ENCODE peak calls at places on chromosomes 7 and 10, in nine cellular contexts. U is activated CD4-positive, alpha-beta T cell treated with anti-CD3 and anti-CD28 coated beads, Interleukin-2, amount 50 U/mL, for 1 hour; L is stomach; X is lung microvascular endothelial cell; K is sciatic nerve; B is amygdala; W is AG10803; S is kidney; V is progenitor cell of endocrine pancreas. Y is an unnamed sample.

GRCh38 chr7:258476-259190 is 31.3 kb upstream of the FOXL3 start:
- DNase-seq in U (no peak), L (no peak), X (no peak), K (no peak), B (no peak), W (no peak), S (peak), V (no peak), Y (no peak)

GRCh38 chr10:14486777-14487510 is 156.2 kb upstream of the FRMD4A start:
- DNase-seq in U (no peak), L (no peak), X (no peak), K (no peak), B (no peak), W (no peak), S (no peak), V (no peak), Y (no peak)

GRCh38 chr10:79304479-79305087 is 42.7 kb upstream of the PPIF start:
- DNase-seq in U (no peak), L (no peak), X (no peak), K (no peak), B (no peak), W (no peak), S (no peak), V (no peak), Y (no peak)

GRCh38 chr10:104099274-104099673 is 13.6 kb upstream of the COL17A1 start:
- DNase-seq in U (no peak), L (no peak), X (no peak), K (no peak), B (no peak), W (no peak), S (no peak), V (no peak), Y (no peak)

GRCh38 chr7:4739528-4739992 is 35.9 kb upstream of the AP5Z1 start:
- DNase-seq in U (peak), L (peak), X (peak), K (no peak), B (no peak), W (no peak), S (peak), V (no peak), Y (no peak)

GRCh38 chr7:129522088-129522970 is 20.0 kb downstream of the SMKR1 start:
- DNase-seq in U (no peak), L (no peak), X (peak), K (no peak), B (no peak), W (no peak), S (peak), V (peak), Y (no peak)

GRCh38 chr7:154862153-154862791 is 140.7 kb downstream of the PAXIP1 start:
- DNase-seq in U (no peak), L (no peak), X (no peak), K (no peak), B (no peak), W (no peak), S (no peak), V (no peak), Y (no peak)

GRCh38 chr7:153858335-153858734 is 193.9 kb upstream of the DPP6 start:
- DNase-seq in U (no peak), L (no peak), X (no peak), K (no peak), B (no peak), W (peak), S (no peak), V (no peak), Y (no peak)

GRCh38 chr10:132326925-132327324 is 5.1 kb upstream of the LRRC27 start:
- DNase-seq in U (no peak), L (no peak), X (no peak), K (no peak), B (no peak), W (no peak), S (no peak), V (no peak), Y (no peak)